ENCODE peak calls at places on chromosome 1, in five cellular contexts. One of them, this sample, is unnamed.

GRCh38 chr1:17558954-17559617 is 19.6 kb downstream of the ARHGEF10L start:
- DNase-seq in germinal center: no peak
- DNase-seq in A172: no peak
- DNase-seq in hepatocyte: no peak
- DNase-seq in astrocyte of the spinal cord: no peak
- DNase-seq in this sample: no peak

GRCh38 chr1:30893776-30894507 is 14.6 kb downstream of the SDC3 start:
- DNase-seq in germinal center: no peak
- DNase-seq in A172: no peak
- DNase-seq in hepatocyte: no peak
- DNase-seq in astrocyte of the spinal cord: no peak
- DNase-seq in this sample: no peak

GRCh38 chr1:82494117-82494516 is 693.4 kb downstream of the ADGRL2 start:
- DNase-seq in germinal center: no peak
- DNase-seq in A172: no peak
- DNase-seq in hepatocyte: no peak
- DNase-seq in astrocyte of the spinal cord: no peak
- DNase-seq in this sample: no peak

GRCh38 chr1:164064501-164064900 is 494.5 kb upstream of the PBX1 start:
- DNase-seq in germinal center: no peak
- DNase-seq in A172: no peak
- DNase-seq in hepatocyte: peak
- DNase-seq in astrocyte of the spinal cord: no peak
- DNase-seq in this sample: no peak

GRCh38 chr1:192378878-192379277 is 62.1 kb downstream of the RGS21 start:
- DNase-seq in germinal center: no peak
- DNase-seq in A172: no peak
- DNase-seq in hepatocyte: no peak
- DNase-seq in astrocyte of the spinal cord: no peak
- DNase-seq in this sample: no peak

GRCh38 chr1:118660769-118661168 is 327.4 kb downstream of the TBX15 start:
- DNase-seq in germinal center: no peak
- DNase-seq in A172: peak
- DNase-seq in hepatocyte: no peak
- DNase-seq in astrocyte of the spinal cord: no peak
- DNase-seq in this sample: no peak

GRCh38 chr1:21814241-21814918 is 2.3 kb downstream of the LDLRAD2 start:
- DNase-seq in germinal center: peak
- DNase-seq in A172: no peak
- DNase-seq in hepatocyte: peak
- DNase-seq in astrocyte of the spinal cord: no peak
- DNase-seq in this sample: no peak

GRCh38 chr1:177975588-177976495 is 6.0 kb upstream of the SEC16B start:
- DNase-seq in germinal center: no peak
- DNase-seq in A172: peak
- DNase-seq in hepatocyte: no peak
- DNase-seq in astrocyte of the spinal cord: peak
- DNase-seq in this sample: no peak

GRCh38 chr1:50665413-50665812 is 242.2 kb upstream of the DMRTA2 start:
- DNase-seq in germinal center: no peak
- DNase-seq in A172: no peak
- DNase-seq in hepatocyte: peak
- DNase-seq in astrocyte of the spinal cord: no peak
- DNase-seq in this sample: no peak